ENCODE peak calls at places on chromosomes 7 and 10, in four cellular contexts. M is psoas muscle, T is ovary, N is uterus. Y is an unnamed sample.
A peak's percentile ranks its signal among the peaks of the same experiment; 100 is the strongest.

GRCh38 chr7:37964196-37964595 is 43.8 kb downstream of the EPDR1 start:
- DNase-seq in M (no peak), T (no peak), N (no peak), Y (no peak)

GRCh38 chr7:142864980-142865747 is 10.3 kb downstream of the EPHB6 start:
- DNase-seq in M (no peak), T (no peak), N (no peak), Y (no peak)

GRCh38 chr10:127034790-127035189 is 129.6 kb downstream of the DOCK1 start:
- DNase-seq in M (no peak), T (no peak), N (no peak), Y (no peak)

GRCh38 chr7:90111-91063 is 102.0 kb upstream of the FAM20C start:
- DNase-seq in M (no peak), T (peak; percentile 9), N (peak; percentile 31), Y (no peak)

GRCh38 chr10:122894261-122894944 is 15.0 kb upstream of the FAM24B start:
- DNase-seq in M (no peak), T (no peak), N (no peak), Y (no peak)

GRCh38 chr10:71779641-71780040 is 6.3 kb upstream of the VSIR start:
- DNase-seq in M (no peak), T (no peak), N (no peak), Y (no peak)

GRCh38 chr10:118101501-118101900 is 54.8 kb upstream of the RAB11FIP2 start:
- DNase-seq in M (no peak), T (no peak), N (no peak), Y (no peak)

GRCh38 chr7:122626785-122627184 is 72.1 kb downstream of the RNF133 start:
- DNase-seq in M (no peak), T (no peak), N (no peak), Y (no peak)

GRCh38 chr10:26095781-26096180 is 120.8 kb upstream of the GAD2 start:
- DNase-seq in M (no peak), T (no peak), N (no peak), Y (no peak)

GRCh38 chr7:128082431-128082830 is 51.2 kb upstream of the LRRC4 start:
- DNase-seq in M (no peak), T (no peak), N (no peak), Y (no peak)

GRCh38 chr10:100890141-100890695 is 22.5 kb upstream of the SLF2 start:
- DNase-seq in M (no peak), T (no peak), N (no peak), Y (no peak)

GRCh38 chr7:134943785-134944400 is 42.4 kb upstream of the AGBL3 start:
- DNase-seq in M (no peak), T (no peak), N (no peak), Y (no peak)

GRCh38 chr7:47516985-47517590 is 64.8 kb downstream of the TNS3 start:
- DNase-seq in M (no peak), T (no peak), N (no peak), Y (no peak)

DNA sequence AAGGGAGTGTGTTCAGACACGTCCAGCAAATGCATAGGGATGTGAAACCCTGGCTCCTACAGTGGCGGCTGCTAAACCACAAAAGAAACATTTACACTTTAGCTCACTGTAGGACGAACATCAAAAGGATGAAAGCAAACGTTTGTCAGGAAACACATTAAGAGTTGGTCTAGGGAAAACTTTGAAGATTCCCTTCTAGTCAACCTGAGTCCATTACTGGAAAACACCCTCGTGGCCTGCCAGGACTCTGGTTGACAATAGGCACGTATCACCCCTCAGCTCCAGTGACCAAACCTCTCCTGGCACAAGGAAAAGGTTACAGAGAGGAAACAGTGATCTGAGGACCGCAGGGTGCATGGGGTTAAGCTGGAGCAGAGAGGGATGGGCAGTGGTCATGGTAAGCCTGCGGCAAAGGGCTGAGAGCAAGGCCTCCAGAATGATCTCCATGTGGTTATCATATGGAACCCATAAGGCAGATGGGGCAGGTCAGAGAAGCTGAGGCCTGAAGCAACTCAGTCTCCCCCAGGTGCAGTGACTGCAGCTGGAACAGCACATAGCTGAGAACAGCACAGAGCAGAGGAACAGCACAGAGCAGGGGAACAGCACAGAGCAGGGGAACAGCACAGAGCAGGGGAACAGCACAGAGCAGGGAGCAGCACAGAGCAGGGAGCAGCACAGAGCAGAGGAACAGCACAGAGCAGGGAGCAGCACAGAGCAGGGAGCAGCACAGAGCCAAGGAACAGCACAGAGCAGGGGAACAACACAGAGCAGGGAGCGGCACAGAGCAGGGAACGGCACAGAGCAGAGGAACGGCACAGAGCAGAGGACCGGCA is 49.9 kb downstream of the CHST15 start:
- DNase-seq in M (no peak), T (no peak), N (no peak), Y (no peak)
- H3K4me1 ChIP-seq in M (peaks cover 3% of the 10 kb centered on the region), T (peaks cover 6% of the 10 kb centered on the region), N (no peaks in the 10 kb centered on the region), Y (peaks cover 11% of the 10 kb centered on the region)

DNA sequence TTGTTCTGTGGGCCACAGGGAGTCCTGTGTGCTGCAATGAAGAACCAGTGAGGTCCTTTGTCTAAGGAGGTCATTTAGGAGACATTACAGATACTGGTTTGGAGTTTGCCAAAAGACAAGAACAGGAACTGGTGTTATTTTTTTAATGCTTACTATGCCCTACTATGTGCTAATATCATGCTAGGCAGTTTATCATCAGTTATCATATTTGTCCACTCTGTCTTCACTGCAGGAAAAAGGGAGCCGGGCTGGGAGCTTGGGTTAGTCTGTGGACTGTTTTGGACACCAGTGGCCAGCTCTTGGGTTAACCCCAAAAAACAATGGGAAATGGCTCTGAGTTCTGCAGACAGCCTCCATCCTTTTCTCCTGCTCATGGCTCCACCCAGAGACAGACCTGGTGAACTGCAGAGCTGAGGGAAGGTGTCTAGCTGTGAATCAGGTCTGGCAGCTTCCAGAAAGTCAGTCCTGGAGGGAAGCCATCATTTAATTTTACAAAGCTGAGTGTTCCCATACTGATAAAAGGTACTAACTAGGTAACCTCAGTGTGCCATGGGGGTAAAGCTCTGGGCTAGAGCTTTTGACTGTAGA is 101.2 kb upstream of the ZNF746 start:
- DNase-seq in M (no peak), T (no peak), N (no peak), Y (peak; percentile 25)
- TF ChIP-seq CTCF in M (no peak), T (no peak), N (no peak), Y (peak; percentile 49)

GRCh38 chr7:150736864-150737263 is 354 bp upstream of the GIMAP5 start:
- DNase-seq in M (no peak), T (no peak), N (no peak), Y (no peak)
- H3K4me1 ChIP-seq in M (no peaks in the 10 kb centered on the region), T (no peaks in the 10 kb centered on the region), N (no peaks in the 10 kb centered on the region), Y (no peaks in the 10 kb centered on the region)

GRCh38 chr10:107914450-107915276 is 750.2 kb upstream of the SORCS1 start:
- DNase-seq in M (no peak), T (no peak), N (no peak), Y (peak; percentile 52)
- TF ChIP-seq CTCF in M (no peak), T (no peak), N (no peak), Y (no peak)

GRCh38 chr7:140417456-140418155 is 13.7 kb downstream of the RAB19 start:
- DNase-seq in M (no peak), T (no peak), N (no peak), Y (no peak)

GRCh38 chr7:140416560-140416959 is 12.7 kb downstream of the RAB19 start:
- DNase-seq in M (no peak), T (no peak), N (no peak), Y (no peak)

GRCh38 chr7:140421521-140421920 is 17.7 kb downstream of the RAB19 start:
- DNase-seq in M (no peak), T (no peak), N (no peak), Y (no peak)

GRCh38 chr7:140415361-140415760 is 11.5 kb downstream of the RAB19 start:
- DNase-seq in M (no peak), T (no peak), N (no peak), Y (no peak)

GRCh38 chr7:140418653-140419052 is 14.8 kb downstream of the RAB19 start:
- DNase-seq in M (no peak), T (no peak), N (no peak), Y (no peak)
- H3K4me1 ChIP-seq in M (no peaks in the 10 kb centered on the region), T (no peaks in the 10 kb centered on the region), N (no peaks in the 10 kb centered on the region), Y (no peaks in the 10 kb centered on the region)

DNA sequence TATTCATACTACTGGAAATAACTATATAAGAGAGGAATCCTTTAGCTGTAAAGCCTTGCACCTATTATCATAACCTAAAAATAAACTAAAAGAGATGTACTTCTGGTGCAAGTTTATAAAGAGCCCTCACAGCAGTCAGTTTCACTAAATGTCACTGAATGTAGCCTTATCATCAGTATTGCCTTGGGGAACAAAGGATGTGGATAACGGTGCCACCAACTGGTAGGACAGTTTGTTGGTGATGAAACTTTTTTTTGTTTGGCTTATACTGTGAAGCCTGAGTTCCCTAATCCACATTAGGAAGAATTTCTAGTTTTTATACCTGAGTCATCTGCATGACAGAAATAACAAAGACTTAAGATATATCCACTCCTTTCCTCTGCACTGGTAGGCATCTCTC is 117.9 kb upstream of the COL1A2 start:
- DNase-seq in M (no peak), T (peak; percentile 46), N (no peak), Y (no peak)
- TF ChIP-seq CTCF in M (no peak), T (peak; percentile 29), N (peak; percentile 36), Y (peak; percentile 49)

GRCh38 chr7:146004805-146005204 is 111.8 kb upstream of the CNTNAP2 start:
- DNase-seq in M (no peak), T (no peak), N (no peak), Y (no peak)
- H3K4me1 ChIP-seq in M (no peaks in the 10 kb centered on the region), T (no peaks in the 10 kb centered on the region), N (no peaks in the 10 kb centered on the region), Y (no peaks in the 10 kb centered on the region)

GRCh38 chr7:53350241-53350640 is 314.8 kb downstream of the POM121L12 start:
- DNase-seq in M (no peak), T (peak; percentile 12), N (no peak), Y (peak; percentile 76)
- TF ChIP-seq CTCF in M (no peak), T (no peak), N (no peak), Y (peak; percentile 96)